ENCODE peak calls at places on chromosomes 5 and 9, in eight cellular contexts. A is MM.1S, W is AG09319, I is psoas muscle, X is breast epithelium, E is left ventricle myocardium inferior, G is cardiac fibroblast, Z is choroid plexus epithelial cell. U is an unnamed sample.

GRCh38 chr5:156380846-156381245 is 53.9 kb downstream of the SGCD start:
- DNase-seq in A (no peak), W (no peak), I (no peak), X (no peak), E (no peak), G (peak), Z (peak), U (no peak)

GRCh38 chr5:141649972-141650371 is 1.2 kb downstream of the FCHSD1 start:
- DNase-seq in A (no peak), W (no peak), I (no peak), X (no peak), E (no peak), G (no peak), Z (no peak), U (no peak)

GRCh38 chr9:109355564-109356297 is 34.9 kb upstream of the EPB41L4B start:
- DNase-seq in A (no peak), W (no peak), I (no peak), X (no peak), E (no peak), G (no peak), Z (no peak), U (no peak)

GRCh38 chr9:86768020-86768419 is 179.3 kb downstream of the GAS1 start:
- DNase-seq in A (no peak), W (no peak), I (no peak), X (no peak), E (no peak), G (no peak), Z (peak), U (no peak)

GRCh38 chr9:33249087-33249657 is 9.2 kb downstream of the SPINK4 start:
- DNase-seq in A (peak), W (no peak), I (no peak), X (no peak), E (no peak), G (no peak), Z (no peak), U (no peak)

GRCh38 chr9:105297442-105298097 is 53.1 kb downstream of the SLC44A1 start:
- DNase-seq in A (no peak), W (no peak), I (no peak), X (no peak), E (no peak), G (no peak), Z (no peak), U (no peak)

GRCh38 chr5:136814621-136815378 is 449.5 kb upstream of the TRPC7 start:
- DNase-seq in A (no peak), W (no peak), I (no peak), X (no peak), E (no peak), G (peak), Z (no peak), U (no peak)

GRCh38 chr9:88233091-88233490 is 94.8 kb upstream of the SPATA31C2 start:
- DNase-seq in A (peak), W (no peak), I (no peak), X (no peak), E (no peak), G (no peak), Z (peak), U (no peak)

GRCh38 chr5:137894586-137894985 is 5.3 kb downstream of the PKD2L2 start:
- DNase-seq in A (no peak), W (no peak), I (no peak), X (no peak), E (no peak), G (no peak), Z (no peak), U (no peak)

GRCh38 chr5:6729400-6730310 is 16.4 kb downstream of the TENT4A start:
- DNase-seq in A (peak), W (no peak), I (peak), X (no peak), E (peak), G (no peak), Z (no peak), U (no peak)

DNA sequence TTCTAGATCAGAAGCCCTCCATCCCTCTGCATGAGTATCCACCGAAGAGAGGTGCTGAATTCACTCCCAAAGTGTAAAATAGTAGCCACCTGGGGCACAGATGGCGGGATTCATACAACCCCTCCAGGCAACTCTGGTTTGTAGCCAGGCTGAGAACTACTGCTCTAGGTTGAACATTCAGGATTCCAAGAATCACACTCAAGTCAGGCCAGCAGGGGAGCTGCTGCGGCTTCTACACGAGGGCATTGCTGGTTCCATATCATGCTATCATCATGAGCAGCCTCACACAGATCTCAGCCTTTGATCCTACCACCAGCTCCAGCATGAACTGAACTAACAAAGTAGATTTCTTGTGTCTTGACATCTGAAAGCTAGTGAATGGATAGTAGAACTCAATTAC is 367.9 kb downstream of the DIRAS2 start:
- DNase-seq in A (no peak), W (no peak), I (no peak), X (no peak), E (no peak), G (no peak), Z (no peak), U (no peak)
- TF ChIP-seq CTCF in A (no peak), W (no peak), I (no peak), X (no peak), E (no peak), G (no peak), Z (no peak), U (no peak)

DNA sequence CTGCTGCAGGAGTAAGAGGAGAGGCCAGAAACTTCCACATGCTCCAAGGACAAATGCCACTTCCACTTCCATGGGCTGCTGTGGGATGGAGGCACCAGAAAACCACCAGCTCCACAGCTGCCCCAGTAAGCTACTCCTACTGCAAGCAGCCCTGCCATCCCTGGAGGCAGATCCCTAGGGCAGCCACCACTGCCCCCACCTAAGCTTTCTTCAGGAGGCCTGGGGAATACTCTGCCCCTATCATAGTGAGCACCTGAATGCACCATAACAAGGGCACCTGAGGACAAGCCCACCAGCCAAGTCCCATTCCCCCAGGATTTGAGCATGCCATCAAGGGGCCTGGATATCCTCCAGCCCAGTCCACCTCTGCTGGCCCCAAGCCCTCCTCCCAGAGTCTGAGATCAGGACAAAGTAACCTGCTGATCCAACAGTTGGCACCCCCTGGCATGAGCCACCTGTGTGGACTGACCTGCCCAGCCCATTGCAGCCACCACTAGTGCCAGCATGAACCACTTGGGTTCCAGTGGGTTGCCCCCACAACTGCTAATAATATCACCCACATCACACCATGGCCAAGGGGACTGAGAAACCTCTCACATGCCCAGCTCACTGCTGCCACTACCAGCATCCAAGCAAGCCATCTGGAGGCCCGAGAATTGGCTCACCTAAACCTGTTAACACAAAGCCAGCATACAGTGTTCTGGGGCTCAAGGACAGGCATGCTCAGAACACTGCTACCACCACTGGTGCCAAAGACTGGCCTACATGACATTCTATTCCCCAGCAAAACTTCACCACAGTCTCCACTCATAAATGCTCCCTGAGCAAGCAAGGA is 480.1 kb downstream of the CDH12 start:
- DNase-seq in A (no peak), W (no peak), I (no peak), X (no peak), E (no peak), G (no peak), Z (no peak), U (no peak)
- TF ChIP-seq CTCF in A (no peak), W (no peak), I (no peak), X (no peak), E (no peak), G (no peak), Z (no peak), U (no peak)

DNA sequence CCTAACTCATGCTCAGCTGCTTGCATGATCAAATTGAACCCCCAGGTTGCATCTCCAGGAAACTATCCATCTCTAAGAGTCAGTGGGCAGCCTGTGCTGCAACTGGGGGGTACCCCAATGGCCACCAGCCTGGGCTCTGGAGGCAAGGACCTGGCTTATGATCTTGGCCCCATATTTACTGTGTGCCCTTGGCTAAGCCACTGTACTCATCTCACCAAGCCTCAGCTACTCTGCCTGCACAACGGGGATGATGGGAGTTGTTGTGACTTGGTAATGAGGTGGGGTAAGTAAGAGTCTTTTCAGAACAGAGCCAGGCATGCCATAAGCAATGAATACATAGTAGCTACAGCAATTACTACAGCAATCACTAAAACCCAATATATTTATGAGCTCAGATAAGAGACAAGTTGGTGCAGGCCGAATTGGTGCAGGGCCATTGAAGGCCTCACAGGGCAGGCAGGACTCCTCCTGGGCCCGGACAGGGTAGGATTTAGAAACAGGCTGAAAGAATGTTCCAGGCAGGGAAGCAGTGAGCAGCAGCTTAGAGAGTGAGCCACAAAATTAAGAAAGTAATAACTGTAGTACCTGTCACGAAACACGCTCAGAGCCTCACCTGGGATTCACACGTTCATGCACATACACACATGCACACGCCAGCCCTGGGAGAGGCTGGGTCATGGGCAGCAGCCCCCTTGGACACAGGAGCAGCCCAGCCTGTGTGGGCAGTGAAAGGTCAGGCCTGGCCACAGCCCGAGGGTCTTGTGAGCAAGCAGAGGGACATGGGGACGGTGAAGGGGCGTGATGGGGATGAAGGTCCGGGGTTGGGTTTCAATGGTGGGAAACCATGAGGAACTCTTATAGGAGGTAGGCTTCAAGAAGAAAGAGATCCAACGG is 74.1 kb downstream of the PAX5 start:
- DNase-seq in A (no peak), W (no peak), I (no peak), X (no peak), E (no peak), G (no peak), Z (no peak), U (no peak)
- TF ChIP-seq CTCF in A (no peak), W (no peak), I (no peak), X (no peak), E (no peak), G (no peak), Z (no peak), U (no peak)

GRCh38 chr9:4666042-4666699 is at the start of gene SPATA6L:
- DNase-seq in A (no peak), W (no peak), I (peak), X (peak), E (peak), G (peak), Z (peak), U (peak)
- TF ChIP-seq CTCF in A (peak), W (peak), I (no peak), X (no peak), E (peak), G (no peak), Z (peak), U (no peak)

DNA sequence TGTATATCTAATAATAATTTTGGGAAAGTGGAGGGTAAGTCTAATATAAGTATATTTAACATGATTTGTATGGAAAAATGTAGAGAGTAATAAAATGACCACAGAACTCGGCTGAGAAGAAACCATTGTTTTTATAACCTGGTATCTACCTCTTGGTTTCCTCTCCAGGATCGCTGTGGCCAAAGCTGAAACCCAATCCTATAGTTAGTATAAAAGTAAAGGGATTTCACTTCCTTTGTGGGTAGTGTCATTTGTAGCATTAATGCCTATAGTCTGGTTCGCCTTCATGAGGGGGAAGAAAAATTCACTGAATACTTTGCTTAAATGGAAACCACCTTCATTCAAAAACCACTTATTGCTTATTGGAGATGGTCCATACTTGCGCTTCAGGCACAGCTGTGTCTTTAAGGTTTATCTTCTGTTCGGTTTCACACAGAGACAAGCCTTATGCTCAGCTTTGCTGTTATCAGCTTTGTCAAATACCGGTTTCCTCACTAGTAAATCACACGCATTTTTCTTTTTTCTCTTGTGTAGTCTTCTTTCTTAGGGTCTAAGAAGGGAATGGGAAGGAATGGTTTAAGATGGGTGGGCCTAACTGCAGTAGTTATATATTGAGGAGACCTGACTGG is 12.1 kb downstream of the PIK3R1 start:
- DNase-seq in A (peak), W (no peak), I (no peak), X (no peak), E (no peak), G (no peak), Z (peak), U (no peak)
- TF ChIP-seq CTCF in A (no peak), W (no peak), I (no peak), X (no peak), E (no peak), G (no peak), Z (no peak), U (no peak)

GRCh38 chr9:117916291-117916690 is 212.1 kb downstream of the TLR4 start:
- DNase-seq in A (no peak), W (no peak), I (no peak), X (no peak), E (no peak), G (no peak), Z (peak), U (no peak)
- TF ChIP-seq CTCF in A (no peak), W (no peak), I (no peak), X (no peak), E (no peak), G (no peak), Z (no peak), U (no peak)

DNA sequence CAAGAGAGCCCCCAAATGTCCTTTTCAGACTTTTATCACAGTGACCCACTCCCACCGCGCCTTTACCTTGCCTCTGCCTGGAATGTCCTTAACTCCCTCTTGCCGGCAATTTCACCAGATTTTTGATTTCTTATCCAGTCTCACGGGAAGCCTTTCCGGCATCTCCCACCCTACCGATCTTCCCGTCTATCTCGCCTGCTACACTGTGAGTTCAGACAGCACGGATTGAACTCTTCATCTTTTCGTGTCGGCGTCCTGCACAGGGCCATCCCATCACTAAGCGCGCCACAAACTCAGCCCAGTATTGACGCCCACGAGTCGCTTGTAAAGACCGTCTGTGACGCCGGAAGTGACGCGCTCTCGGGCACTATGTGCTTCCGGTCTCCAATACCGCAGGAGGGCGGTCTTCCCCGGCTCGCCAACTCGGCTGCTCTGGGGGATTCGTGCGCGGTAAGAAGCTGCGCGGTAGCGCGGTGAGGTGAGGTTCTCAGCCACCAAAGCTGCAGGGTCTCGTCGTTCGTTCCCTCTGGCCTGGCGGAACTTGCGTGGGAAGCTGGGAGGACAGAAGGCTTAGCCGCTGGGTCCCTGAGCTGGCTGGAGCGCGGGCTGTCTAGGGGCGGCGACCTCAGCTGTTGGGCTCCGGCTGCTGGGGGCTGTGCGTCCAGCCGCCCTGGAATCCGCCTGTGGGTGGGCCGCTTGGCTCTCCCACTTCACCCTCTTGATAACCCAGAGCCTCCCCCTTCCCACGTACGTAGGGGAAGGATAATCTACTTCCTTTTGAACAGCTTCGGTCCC is at the start of gene ZCCHC9:
- DNase-seq in A (peak), W (peak), I (peak), X (peak), E (peak), G (peak), Z (peak), U (peak)
- TF ChIP-seq CTCF in A (no peak), W (peak), I (peak), X (no peak), E (peak), G (peak), Z (peak), U (peak)

GRCh38 chr5:111859533-111860270 is 102.7 kb upstream of the NREP start:
- DNase-seq in A (no peak), W (peak), I (no peak), X (no peak), E (no peak), G (peak), Z (peak), U (no peak)

GRCh38 chr5:111857067-111857466 is 100.1 kb upstream of the NREP start:
- DNase-seq in A (no peak), W (no peak), I (no peak), X (no peak), E (peak), G (no peak), Z (no peak), U (no peak)

GRCh38 chr5:111859031-111859430 is 102.0 kb upstream of the NREP start:
- DNase-seq in A (no peak), W (no peak), I (no peak), X (no peak), E (no peak), G (peak), Z (peak), U (no peak)

GRCh38 chr5:111855356-111855755 is 98.4 kb upstream of the NREP start:
- DNase-seq in A (no peak), W (no peak), I (no peak), X (no peak), E (no peak), G (no peak), Z (no peak), U (no peak)

GRCh38 chr5:111857633-111858032 is 100.6 kb upstream of the NREP start:
- DNase-seq in A (no peak), W (no peak), I (no peak), X (no peak), E (no peak), G (peak), Z (peak), U (no peak)
- TF ChIP-seq CTCF in A (no peak), W (no peak), I (no peak), X (no peak), E (no peak), G (peak), Z (peak), U (no peak)

U was measured in mesothelial cell of epicardium.